ENCODE peak calls at places on chromosomes 5 and 9, in eight cellular contexts. T is fibroblast of the aortic adventitia, Q is AG04449, S is psoas muscle, I is epithelial cell of esophagus, C is HFFc6, V is Peyer's patch, W is endodermal cell. L is an unnamed sample.

GRCh38 chr5:151115272-151115905 is 34.6 kb upstream of the TNIP1 start:
- DNase-seq in T (peak), Q (no peak), S (peak), I (peak), C (peak), V (peak), W (peak), L (peak)

GRCh38 chr9:117720555-117720954 is 16.4 kb downstream of the TLR4 start:
- DNase-seq in T (peak), Q (no peak), S (peak), I (no peak), C (peak), V (no peak), W (no peak), L (no peak)

GRCh38 chr5:6649186-6649585 is 15.9 kb downstream of the SRD5A1 start:
- DNase-seq in T (no peak), Q (no peak), S (no peak), I (no peak), C (no peak), V (no peak), W (no peak), L (no peak)

GRCh38 chr9:16191691-16192402 is 639.0 kb downstream of the CCDC171 start:
- DNase-seq in T (peak), Q (no peak), S (peak), I (peak), C (peak), V (peak), W (peak), L (peak)

GRCh38 chr5:68137451-68138190 is 77.9 kb upstream of the PIK3R1 start:
- DNase-seq in T (peak), Q (peak), S (no peak), I (no peak), C (peak), V (no peak), W (no peak), L (peak)

GRCh38 chr9:130940693-130941576 is 1.9 kb upstream of the FIBCD1 start:
- DNase-seq in T (no peak), Q (no peak), S (peak), I (peak), C (no peak), V (peak), W (peak), L (no peak)

GRCh38 chr9:112754578-112754977 is 4.0 kb downstream of the SNX30 start:
- DNase-seq in T (peak), Q (no peak), S (no peak), I (peak), C (peak), V (no peak), W (peak), L (no peak)

GRCh38 chr5:138303365-138303764 is 28.2 kb downstream of the CDC25C start:
- DNase-seq in T (no peak), Q (no peak), S (no peak), I (peak), C (peak), V (no peak), W (no peak), L (no peak)

GRCh38 chr5:96733771-96734498 is 71.8 kb downstream of the CAST start:
- DNase-seq in T (no peak), Q (no peak), S (no peak), I (peak), C (no peak), V (no peak), W (peak), L (no peak)

GRCh38 chr5:45793638-45794532 is 97.7 kb upstream of the HCN1 start:
- DNase-seq in T (no peak), Q (no peak), S (no peak), I (no peak), C (no peak), V (no peak), W (no peak), L (no peak)

GRCh38 chr5:45795458-45795857 is 99.3 kb upstream of the HCN1 start:
- DNase-seq in T (no peak), Q (no peak), S (no peak), I (no peak), C (no peak), V (no peak), W (peak), L (no peak)

GRCh38 chr5:45800331-45800730 is 104.2 kb upstream of the HCN1 start:
- DNase-seq in T (no peak), Q (no peak), S (no peak), I (no peak), C (no peak), V (no peak), W (no peak), L (no peak)

GRCh38 chr5:45799388-45799787 is 103.2 kb upstream of the HCN1 start:
- DNase-seq in T (no peak), Q (no peak), S (no peak), I (no peak), C (no peak), V (no peak), W (no peak), L (no peak)

GRCh38 chr5:45796959-45797553 is 100.9 kb upstream of the HCN1 start:
- DNase-seq in T (no peak), Q (no peak), S (no peak), I (peak), C (no peak), V (no peak), W (peak), L (no peak)
- TF ChIP-seq CTCF in T (no peak), Q (no peak), S (no peak), I (peak), C (peak), V (no peak), W (peak), L (peak)

DNA sequence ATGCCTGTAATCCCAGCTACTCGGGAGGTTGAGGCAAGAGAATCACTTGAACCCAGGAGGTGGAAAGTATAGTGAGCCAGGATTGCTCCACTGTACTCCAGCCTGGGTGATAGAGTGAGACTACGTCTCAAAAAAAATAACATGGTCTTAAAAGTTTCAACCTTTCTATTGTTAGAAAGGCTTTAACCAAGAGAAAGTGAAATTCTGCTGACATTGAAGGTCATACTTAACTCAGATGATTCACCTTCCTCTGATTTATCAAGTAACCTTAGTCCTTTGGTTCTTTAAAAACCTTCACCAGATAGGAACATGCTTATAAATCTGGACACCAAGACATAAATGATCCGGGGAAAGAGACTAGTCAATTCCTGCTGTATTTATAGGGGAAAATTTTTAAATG is 73.3 kb downstream of the FER start:
- DNase-seq in T (no peak), Q (no peak), S (no peak), I (no peak), C (no peak), V (no peak), W (no peak), L (no peak)
- TF ChIP-seq CTCF in T (no peak), Q (no peak), S (no peak), I (no peak), C (no peak), V (no peak), W (no peak), L (no peak)

GRCh38 chr5:135264451-135265445 is 134.3 kb downstream of the MACROH2A1 start:
- DNase-seq in T (no peak), Q (no peak), S (no peak), I (no peak), C (no peak), V (no peak), W (no peak), L (no peak)
- TF ChIP-seq CTCF in T (no peak), Q (no peak), S (no peak), I (no peak), C (no peak), V (no peak), W (no peak), L (no peak)

GRCh38 chr9:74281674-74282073 is 215.5 kb upstream of the RORB start:
- DNase-seq in T (no peak), Q (no peak), S (no peak), I (peak), C (no peak), V (no peak), W (peak), L (no peak)
- TF ChIP-seq CTCF in T (no peak), Q (no peak), S (no peak), I (peak), C (no peak), V (no peak), W (peak), L (peak)

GRCh38 chr5:157132302-157132612 is 10.4 kb downstream of the MED7 start:
- DNase-seq in T (no peak), Q (no peak), S (no peak), I (no peak), C (no peak), V (no peak), W (no peak), L (no peak)
- TF ChIP-seq CTCF in T (no peak), Q (no peak), S (no peak), I (no peak), C (no peak), V (no peak), W (no peak), L (no peak)

GRCh38 chr5:147098233-147098790 is 136.5 kb upstream of the STK32A start:
- DNase-seq in T (peak), Q (no peak), S (no peak), I (peak), C (no peak), V (no peak), W (peak), L (no peak)
- TF ChIP-seq CTCF in T (peak), Q (peak), S (peak), I (peak), C (peak), V (peak), W (peak), L (peak)

GRCh38 chr5:59745422-59745863 is 148.1 kb downstream of the PDE4D start:
- DNase-seq in T (peak), Q (no peak), S (peak), I (peak), C (peak), V (no peak), W (no peak), L (peak)
- TF ChIP-seq CTCF in T (no peak), Q (no peak), S (no peak), I (no peak), C (no peak), V (no peak), W (no peak), L (no peak)

L was measured in astrocyte of the cerebellum.